ENCODE peak calls at places on chromosome 19, in four cellular contexts. X is M059J, D is adrenal gland, H is NCI-H2107. L is an unnamed sample.

GRCh38 chr19:39481229-39481545 is 549 bp downstream of the TIMM50 start:
- DNase-seq in H (no peak), D (no peak), X (no peak), L (no peak)

GRCh38 chr19:19123386-19123785 is 14.9 kb downstream of the TMEM161A start:
- DNase-seq in X (no peak), D (no peak), H (no peak), L (no peak)

GRCh38 chr19:14949876-14950275 is 8.6 kb downstream of the OR7C2 start:
- DNase-seq in X (no peak), H (no peak), D (no peak), L (no peak)

GRCh38 chr19:35907377-35907745 is 734 bp downstream of the TYROBP start:
- DNase-seq in D (no peak), X (no peak), H (no peak), L (no peak)

GRCh38 chr19:58213075-58213369 is 15.7 kb upstream of the ZNF544 start:
- DNase-seq in H (no peak), X (no peak), D (no peak), L (no peak)

GRCh38 chr19:16449330-16449961 is 22.3 kb downstream of the EPS15L1 start:
- DNase-seq in X (peak; percentile 66), H (no peak), D (no peak), L (no peak)

GRCh38 chr19:14478113-14478545 is 3.0 kb upstream of the PTGER1 start:
- DNase-seq in D (no peak), X (no peak), H (no peak), L (no peak)

GRCh38 chr19:35313614-35314013 is 15.4 kb upstream of the CD22 start:
- DNase-seq in X (peak; percentile 82), D (peak; percentile 73), H (no peak), L (no peak)

GRCh38 chr19:2476451-2477140 is 669 bp downstream of the GADD45B start:
- DNase-seq in D (peak; percentile 60), X (peak; percentile 72), H (no peak), L (peak; percentile 4)

GRCh38 chr19:55667511-55667910 is 7.5 kb upstream of the EPN1 start:
- DNase-seq in X (no peak), H (no peak), D (no peak), L (no peak)

GRCh38 chr19:51572908-51573307 is 1.8 kb downstream of the ZNF175 start:
- DNase-seq in D (no peak), X (peak; percentile 96), H (no peak), L (no peak)

GRCh38 chr19:50516456-50516855 is 2.7 kb upstream of the ASPDH start:
- DNase-seq in D (no peak), X (no peak), H (no peak), L (no peak)

GRCh38 chr19:1066251-1066747 is 668 bp upstream of the ARHGAP45 start:
- DNase-seq in X (peak; percentile 88), H (no peak), D (no peak), L (no peak)

GRCh38 chr19:23410155-23410554 is 14.9 kb upstream of the ZNF91 start:
- DNase-seq in X (no peak), H (no peak), D (no peak), L (no peak)

GRCh38 chr19:57903298-57904174 is 12.9 kb downstream of the ZNF417 start:
- DNase-seq in X (peak; percentile 40), H (no peak), D (no peak), L (peak; percentile 2)

GRCh38 chr19:50377051-50377441 is 789 bp downstream of the NR1H2 start:
- DNase-seq in D (peak; percentile 43), X (no peak), H (no peak), L (no peak)

GRCh38 chr19:54100560-54100959 is at the start of gene OSCAR:
- DNase-seq in H (no peak), X (peak; percentile 31), D (no peak), L (no peak)

GRCh38 chr19:2385053-2385721 is 25.1 kb downstream of the TMPRSS9 start:
- DNase-seq in H (peak; percentile 35), X (peak; percentile 94), D (peak; percentile 65), L (peak; percentile 78)